ENCODE peak calls at places on chromosomes 3 and 15, in four cellular contexts. O is GM12891, V is K562, N is GM12878. K is an unnamed sample.

GRCh38 chr3:28846948-28847527 is 433.8 kb upstream of the RBMS3 start:
- DNase-seq in O (no peak), V (no peak), N (no peak), K (no peak)

GRCh38 chr3:186638259-186638658 is 1.9 kb upstream of the FETUB start:
- DNase-seq in O (no peak), V (no peak), N (no peak), K (no peak)

GRCh38 chr3:175383813-175384212 is 524.7 kb downstream of the NAALADL2 start:
- DNase-seq in O (no peak), V (no peak), N (no peak), K (no peak)

GRCh38 chr3:96059301-96059700 is 755.1 kb upstream of the EPHA6 start:
- DNase-seq in O (no peak), V (no peak), N (no peak), K (no peak)

GRCh38 chr3:71156062-71156665 is 427.4 kb downstream of the FOXP1 start:
- DNase-seq in O (no peak), V (no peak), N (no peak), K (no peak)

GRCh38 chr3:191338177-191338488 is 7.8 kb upstream of the UTS2B start:
- DNase-seq in O (no peak), V (no peak), N (no peak), K (no peak)

GRCh38 chr15:77944002-77944867 is 133.3 kb downstream of the TBC1D2B start:
- DNase-seq in O (peak), V (peak), N (no peak), K (peak)

GRCh38 chr3:110106805-110107204 is 769.5 kb upstream of the DPPA4 start:
- DNase-seq in O (no peak), V (no peak), N (no peak), K (no peak)

GRCh38 chr3:188041193-188041592 is 112.8 kb upstream of the LPP start:
- DNase-seq in O (no peak), V (no peak), N (no peak), K (no peak)

GRCh38 chr3:122536634-122537033 is 21.9 kb upstream of the KPNA1 start:
- DNase-seq in O (no peak), V (no peak), N (no peak), K (no peak)

GRCh38 chr15:78364233-78364632 is 24.1 kb downstream of the CRABP1 start:
- DNase-seq in O (no peak), V (no peak), N (no peak), K (no peak)

GRCh38 chr3:149454746-149455145 is 19.8 kb upstream of the TM4SF4 start:
- DNase-seq in O (no peak), V (no peak), N (no peak), K (no peak)

GRCh38 chr15:41513282-41514227 is at the start of gene LTK:
- DNase-seq in O (no peak), V (peak), N (no peak), K (no peak)

GRCh38 chr15:83284563-83285283 is at the start of gene BNC1:
- DNase-seq in O (no peak), V (no peak), N (no peak), K (no peak)

GRCh38 chr3:37509069-37509468 is 334.7 kb upstream of the LRRFIP2 start:
- DNase-seq in O (no peak), V (no peak), N (no peak), K (no peak)

GRCh38 chr3:37987751-37988179 is 2.8 kb upstream of the VILL start:
- DNase-seq in O (no peak), V (peak), N (no peak), K (peak)

GRCh38 chr15:84400820-84401219 is 165.2 kb downstream of the GOLGA6L4 start:
- DNase-seq in O (no peak), V (no peak), N (no peak), K (no peak)

GRCh38 chr15:55799287-55800212 is 56.6 kb upstream of the PRTG start:
- DNase-seq in O (peak), V (peak), N (peak), K (peak)

GRCh38 chr3:7787871-7788828 is 713.5 kb upstream of the LMCD1 start:
- DNase-seq in O (no peak), V (no peak), N (no peak), K (no peak)

GRCh38 chr15:25987638-25988037 is 124.5 kb upstream of the ATP10A start:
- DNase-seq in O (no peak), V (no peak), N (no peak), K (no peak)

GRCh38 chr15:88920186-88920891 is 7.2 kb upstream of the MFGE8 start:
- DNase-seq in O (no peak), V (peak), N (no peak), K (no peak)

GRCh38 chr3:28347374-28348285 is 891 bp upstream of the ZCWPW2 start:
- DNase-seq in O (no peak), V (peak), N (no peak), K (peak)

GRCh38 chr3:116423945-116424344 is 21.3 kb downstream of the LSAMP start:
- DNase-seq in O (no peak), V (no peak), N (no peak), K (no peak)

GRCh38 chr3:175489406-175489805 is 630.3 kb downstream of the NAALADL2 start:
- DNase-seq in O (no peak), V (no peak), N (no peak), K (no peak)

GRCh38 chr3:101026881-101027678 is 33.9 kb upstream of the ABI3BP start:
- DNase-seq in O (no peak), V (no peak), N (no peak), K (no peak)

GRCh38 chr3:44983413-44984040 is 7.5 kb downstream of the EXOSC7 start:
- DNase-seq in O (no peak), V (no peak), N (no peak), K (no peak)
- TF ChIP-seq SPI1 in O (no peak), V (no peak), N (no peak), K (no peak)

DNA sequence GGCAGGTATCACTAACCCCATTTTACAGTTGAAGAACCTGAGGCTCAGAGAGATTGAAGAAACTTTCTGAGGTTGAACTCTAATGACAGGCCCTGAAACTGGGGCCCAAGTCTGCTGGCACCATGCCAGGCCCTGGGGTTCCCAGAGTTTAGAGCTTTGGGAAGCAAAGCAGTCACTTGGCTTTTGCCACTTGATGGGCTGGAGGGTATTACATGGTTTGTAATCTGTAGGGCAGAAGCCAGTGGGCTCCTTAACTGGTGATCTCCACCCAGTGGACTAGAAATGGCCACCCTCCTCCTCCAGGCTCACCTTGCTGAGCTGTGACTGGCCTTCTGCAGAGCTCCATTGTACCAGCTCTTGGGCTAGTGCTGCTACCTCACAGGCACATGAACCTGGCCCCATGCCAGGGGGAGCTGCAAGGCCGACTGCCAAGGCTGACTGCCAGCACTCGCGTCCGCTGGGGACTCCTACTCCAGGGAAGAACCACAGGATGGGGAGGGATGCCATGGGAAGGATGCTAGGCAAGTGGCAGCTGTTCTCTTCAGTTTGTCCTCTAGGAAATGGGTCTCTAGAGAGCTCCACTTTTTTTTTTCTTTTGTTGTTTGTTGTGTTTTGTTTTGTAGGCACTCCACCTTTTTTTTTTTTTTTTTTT is 104.8 kb downstream of the ETFA start:
- DNase-seq in O (no peak), V (no peak), N (no peak), K (no peak)
- TF ChIP-seq SPI1 in O (no peak), V (no peak), N (no peak), K (no peak)

GRCh38 chr3:59605944-59606534 is 556.2 kb upstream of the CFAP20DC start:
- DNase-seq in O (no peak), V (no peak), N (no peak), K (no peak)

GRCh38 chr3:59608356-59608755 is 558.5 kb upstream of the CFAP20DC start:
- DNase-seq in O (no peak), V (no peak), N (no peak), K (no peak)

GRCh38 chr3:59606638-59607262 is 556.9 kb upstream of the CFAP20DC start:
- DNase-seq in O (no peak), V (no peak), N (no peak), K (no peak)

GRCh38 chr3:59605318-59605717 is 555.5 kb upstream of the CFAP20DC start:
- DNase-seq in O (no peak), V (no peak), N (no peak), K (no peak)

GRCh38 chr3:59607628-59608027 is 557.8 kb upstream of the CFAP20DC start:
- DNase-seq in O (no peak), V (peak), N (no peak), K (no peak)
- TF ChIP-seq SPI1 in O (no peak), V (no peak), N (no peak), K (no peak)

GRCh38 chr15:63291507-63291906 is 14.1 kb downstream of the APH1B start:
- DNase-seq in O (no peak), V (peak), N (no peak), K (no peak)
- TF ChIP-seq SPI1 in O (no peak), V (no peak), N (no peak), K (no peak)

GRCh38 chr3:14771593-14772497 is 46.9 kb upstream of the FGD5 start:
- DNase-seq in O (no peak), V (peak), N (no peak), K (no peak)
- TF ChIP-seq SPI1 in O (no peak), V (no peak), N (no peak), K (no peak)

DNA sequence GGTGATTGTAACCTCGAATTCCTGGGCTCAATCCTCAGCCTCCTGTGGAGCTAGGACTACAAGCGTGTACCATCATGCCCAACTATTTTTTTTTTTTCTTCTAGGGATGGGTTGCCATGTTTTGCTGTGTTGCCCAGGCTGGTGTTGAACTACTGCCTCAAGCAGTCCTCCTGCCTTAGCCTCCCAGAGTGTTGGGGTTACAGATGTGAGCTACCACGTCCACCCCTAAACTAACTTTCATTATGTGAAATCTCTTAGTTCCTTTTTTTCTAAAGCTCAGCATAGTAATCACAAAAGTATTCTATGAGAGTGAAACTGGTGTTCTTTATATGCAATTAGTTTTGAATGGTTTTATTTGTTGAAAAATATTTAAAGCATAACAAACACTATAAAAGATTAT is 92.1 kb downstream of the XRN1 start:
- DNase-seq in O (no peak), V (no peak), N (peak), K (no peak)
- TF ChIP-seq SPI1 in O (no peak), V (no peak), N (no peak), K (no peak)

GRCh38 chr3:189424922-189425321 is 206.3 kb upstream of the TP63 start:
- DNase-seq in O (no peak), V (no peak), N (no peak), K (no peak)
- TF ChIP-seq SPI1 in O (no peak), V (no peak), N (no peak), K (peak)

K was measured in HL-60.